ENCODE peak calls at places on chromosomes 3 and 15, in eight cellular contexts. J is cardiac muscle cell; C is adrenal gland; N is endothelial cell; B is thyroid gland; P is glutamatergic neuron; S is Calu3; Y is CD8-positive, alpha-beta T cell. F is an unnamed sample.

GRCh38 chr15:66940368-66940767 is 125.0 kb upstream of the SMAD3 start:
- DNase-seq in J (no peak), C (no peak), N (no peak), B (no peak), P (no peak), S (no peak), Y (no peak), F (no peak)

GRCh38 chr3:9211155-9211950 is 38.1 kb downstream of the SRGAP3 start:
- DNase-seq in J (no peak), C (no peak), N (no peak), B (no peak), P (no peak), S (no peak), Y (no peak), F (no peak)

GRCh38 chr3:157423337-157423736 is 13.3 kb upstream of the PTX3 start:
- DNase-seq in J (no peak), C (no peak), N (no peak), B (no peak), P (no peak), S (no peak), Y (no peak), F (no peak)

GRCh38 chr3:149181179-149181578 is 40.5 kb downstream of the CP start:
- DNase-seq in J (no peak), C (no peak), N (no peak), B (no peak), P (no peak), S (no peak), Y (no peak), F (no peak)

GRCh38 chr3:78757734-78758133 is 1010.1 kb downstream of the ROBO1 start:
- DNase-seq in J (no peak), C (no peak), N (no peak), B (no peak), P (no peak), S (no peak), Y (no peak), F (no peak)

GRCh38 chr3:49626796-49627195 is 47.4 kb upstream of the APEH start:
- DNase-seq in J (no peak), C (no peak), N (no peak), B (no peak), P (no peak), S (no peak), Y (no peak), F (no peak)

GRCh38 chr15:66780172-66780972 is 78.3 kb downstream of the SMAD6 start:
- DNase-seq in J (no peak), C (no peak), N (no peak), B (peak; percentile 83), P (no peak), S (peak; percentile 67), Y (no peak), F (peak; percentile 16)

GRCh38 chr3:164370970-164371369 is 707.3 kb downstream of the SI start:
- DNase-seq in J (no peak), C (no peak), N (no peak), B (no peak), P (no peak), S (no peak), Y (no peak), F (no peak)

GRCh38 chr3:55605837-55606236 is 118.7 kb upstream of the WNT5A start:
- DNase-seq in J (no peak), C (no peak), N (no peak), B (no peak), P (no peak), S (no peak), Y (no peak), F (no peak)

GRCh38 chr3:45078910-45079522 is 52.9 kb downstream of the CLEC3B start:
- DNase-seq in J (no peak), C (no peak), N (no peak), B (no peak), P (no peak), S (no peak), Y (no peak), F (no peak)

GRCh38 chr15:61598655-61599054 is 369.6 kb upstream of the RORA start:
- DNase-seq in J (no peak), C (no peak), N (no peak), B (peak; percentile 54), P (peak; percentile 13), S (no peak), Y (no peak), F (no peak)

GRCh38 chr3:140206196-140207040 is 271.4 kb downstream of the CLSTN2 start:
- DNase-seq in J (peak; percentile 88), C (no peak), N (peak; percentile 61), B (peak; percentile 12), P (no peak), S (no peak), Y (no peak), F (no peak)

GRCh38 chr3:101780661-101781060 is 1.6 kb downstream of the NXPE3 start:
- DNase-seq in J (no peak), C (no peak), N (no peak), B (no peak), P (no peak), S (no peak), Y (no peak), F (no peak)

GRCh38 chr3:152120606-152121291 is 148.0 kb upstream of the MBNL1 start:
- DNase-seq in J (no peak), C (no peak), N (no peak), B (no peak), P (no peak), S (no peak), Y (no peak), F (no peak)

GRCh38 chr3:127456471-127457093 is 134.0 kb downstream of the TPRA1 start:
- DNase-seq in J (no peak), C (peak; percentile 23), N (peak; percentile 18), B (no peak), P (peak; percentile 35), S (peak; percentile 74), Y (no peak), F (no peak)

GRCh38 chr3:195249057-195249770 is 21.7 kb downstream of the XXYLT1 start:
- DNase-seq in J (no peak), C (no peak), N (no peak), B (peak; percentile 1), P (no peak), S (no peak), Y (no peak), F (peak; percentile 3)

GRCh38 chr3:149388001-149388435 is 10.6 kb upstream of the TM4SF1 start:
- DNase-seq in J (no peak), C (no peak), N (no peak), B (no peak), P (no peak), S (no peak), Y (no peak), F (no peak)

GRCh38 chr3:155065537-155065936 is 14.6 kb upstream of the MME start:
- DNase-seq in J (no peak), C (no peak), N (no peak), B (no peak), P (no peak), S (no peak), Y (no peak), F (no peak)

GRCh38 chr15:52786436-52787122 is 3.6 kb downstream of the ONECUT1 start:
- DNase-seq in J (no peak), C (no peak), N (no peak), B (no peak), P (peak; percentile 65), S (no peak), Y (no peak), F (peak; percentile 58)

GRCh38 chr15:101348015-101348414 is 53.0 kb upstream of the SNRPA1 start:
- DNase-seq in J (no peak), C (no peak), N (no peak), B (no peak), P (no peak), S (no peak), Y (no peak), F (no peak)

GRCh38 chr3:174863488-174863887 is 4.4 kb downstream of the NAALADL2 start:
- DNase-seq in J (no peak), C (no peak), N (no peak), B (no peak), P (no peak), S (peak; percentile 77), Y (no peak), F (no peak)

GRCh38 chr3:87546216-87546615 is 269.8 kb upstream of the POU1F1 start:
- DNase-seq in J (no peak), C (no peak), N (no peak), B (no peak), P (no peak), S (no peak), Y (no peak), F (no peak)

GRCh38 chr3:142888099-142888483 is 792 bp downstream of the PCOLCE2 start:
- DNase-seq in J (peak; percentile 46), C (no peak), N (peak; percentile 26), B (no peak), P (peak; percentile 37), S (peak; percentile 74), Y (no peak), F (peak; percentile 20)

GRCh38 chr15:28459279-28459678 is 73.5 kb downstream of the GOLGA8G start:
- DNase-seq in J (no peak), C (no peak), N (no peak), B (no peak), P (no peak), S (no peak), Y (no peak), F (no peak)

GRCh38 chr3:134460965-134461364 is 24.8 kb downstream of the ANAPC13 start:
- DNase-seq in J (no peak), C (no peak), N (no peak), B (no peak), P (no peak), S (no peak), Y (no peak), F (no peak)

DNA sequence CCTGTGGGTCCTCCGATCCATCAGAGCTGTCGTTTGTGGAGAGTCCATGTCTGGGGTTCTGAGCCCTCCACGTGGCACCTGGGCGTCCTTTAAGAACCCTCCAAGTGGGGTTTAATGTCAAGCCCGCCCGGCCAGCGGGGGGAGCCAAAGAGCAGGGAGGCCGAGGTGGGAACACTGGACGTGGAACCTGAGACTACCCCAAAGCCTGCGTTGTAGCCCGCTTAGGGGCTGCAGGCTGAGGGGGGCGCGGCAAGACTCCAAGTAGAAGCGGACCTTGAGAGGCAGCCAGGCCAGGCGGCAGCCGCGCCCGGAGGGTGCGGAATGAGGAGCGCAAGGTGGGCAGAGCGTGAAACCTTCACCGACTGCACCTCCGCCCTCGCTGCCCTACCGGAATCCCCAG is 126.2 kb upstream of the ATP10A start:
- DNase-seq in J (no peak), C (no peak), N (peak; percentile 6), B (no peak), P (no peak), S (no peak), Y (no peak), F (no peak)
- TF ChIP-seq CTCF in J (no peak), C (no peak), N (peak; percentile 25), B (no peak), P (peak; percentile 10), S (no peak), Y (no peak), F (no peak)

GRCh38 chr3:12630292-12630691 is 33.6 kb downstream of the RAF1 start:
- DNase-seq in J (no peak), C (no peak), N (no peak), B (no peak), P (no peak), S (no peak), Y (no peak), F (no peak)
- TF ChIP-seq CTCF in J (no peak), C (no peak), N (no peak), B (no peak), P (no peak), S (no peak), Y (no peak), F (no peak)

GRCh38 chr15:99452010-99452409 is 113.8 kb upstream of the MEF2A start:
- DNase-seq in J (no peak), C (no peak), N (no peak), B (no peak), P (no peak), S (no peak), Y (no peak), F (no peak)
- TF ChIP-seq CTCF in J (no peak), C (no peak), N (no peak), B (no peak), P (no peak), S (no peak), Y (no peak), F (no peak)

GRCh38 chr3:168081856-168082255 is 13.9 kb downstream of the GOLIM4 start:
- DNase-seq in J (no peak), C (no peak), N (no peak), B (no peak), P (no peak), S (no peak), Y (no peak), F (no peak)
- TF ChIP-seq CTCF in J (no peak), C (no peak), N (no peak), B (no peak), P (no peak), S (no peak), Y (no peak), F (no peak)